ENCODE peak calls at places on chromosomes 12 and 14, in five cellular contexts. One of them, this sample, is unnamed.

GRCh38 chr12:75642226-75642625 is 130.8 kb upstream of the KRR1 start:
- DNase-seq in neural crest cell: no peak
- DNase-seq in CD4-positive, alpha-beta T cell: no peak
- DNase-seq in B cell: no peak
- DNase-seq in mucosa of descending colon: no peak
- DNase-seq in this sample: no peak

GRCh38 chr14:105503918-105504692 is 13.1 kb downstream of the TEDC1 start:
- DNase-seq in B cell: peak; percentile 28
- DNase-seq in neural crest cell: no peak
- DNase-seq in CD4-positive, alpha-beta T cell: no peak
- DNase-seq in mucosa of descending colon: peak; percentile 9
- DNase-seq in this sample: no peak

GRCh38 chr12:131499160-131499863 is 211.6 kb upstream of the SFSWAP start:
- DNase-seq in neural crest cell: no peak
- DNase-seq in B cell: no peak
- DNase-seq in CD4-positive, alpha-beta T cell: no peak
- DNase-seq in mucosa of descending colon: no peak
- DNase-seq in this sample: no peak

GRCh38 chr14:73833530-73834257 is 17.9 kb upstream of the PTGR2 start:
- DNase-seq in CD4-positive, alpha-beta T cell: no peak
- DNase-seq in B cell: no peak
- DNase-seq in neural crest cell: peak; percentile 14
- DNase-seq in mucosa of descending colon: no peak
- DNase-seq in this sample: no peak

GRCh38 chr12:103105971-103106597 is 148.6 kb downstream of the ASCL1 start:
- DNase-seq in B cell: no peak
- DNase-seq in neural crest cell: no peak
- DNase-seq in CD4-positive, alpha-beta T cell: no peak
- DNase-seq in mucosa of descending colon: no peak
- DNase-seq in this sample: peak; percentile 17

GRCh38 chr14:64409509-64409908 is 21.4 kb downstream of the MTHFD1 start:
- DNase-seq in CD4-positive, alpha-beta T cell: no peak
- DNase-seq in B cell: peak; percentile 19
- DNase-seq in mucosa of descending colon: no peak
- DNase-seq in neural crest cell: no peak
- DNase-seq in this sample: peak; percentile 36

GRCh38 chr14:50067723-50068495 is 48.5 kb downstream of the VCPKMT start:
- DNase-seq in B cell: no peak
- DNase-seq in mucosa of descending colon: no peak
- DNase-seq in CD4-positive, alpha-beta T cell: no peak
- DNase-seq in neural crest cell: no peak
- DNase-seq in this sample: no peak

GRCh38 chr12:57390174-57390573 is 40.7 kb downstream of the R3HDM2 start:
- DNase-seq in B cell: no peak
- DNase-seq in mucosa of descending colon: no peak
- DNase-seq in CD4-positive, alpha-beta T cell: no peak
- DNase-seq in neural crest cell: no peak
- DNase-seq in this sample: no peak

GRCh38 chr12:85527192-85527591 is 247.2 kb downstream of the ALX1 start:
- DNase-seq in CD4-positive, alpha-beta T cell: no peak
- DNase-seq in B cell: no peak
- DNase-seq in neural crest cell: no peak
- DNase-seq in mucosa of descending colon: no peak
- DNase-seq in this sample: peak; percentile 39

DNA sequence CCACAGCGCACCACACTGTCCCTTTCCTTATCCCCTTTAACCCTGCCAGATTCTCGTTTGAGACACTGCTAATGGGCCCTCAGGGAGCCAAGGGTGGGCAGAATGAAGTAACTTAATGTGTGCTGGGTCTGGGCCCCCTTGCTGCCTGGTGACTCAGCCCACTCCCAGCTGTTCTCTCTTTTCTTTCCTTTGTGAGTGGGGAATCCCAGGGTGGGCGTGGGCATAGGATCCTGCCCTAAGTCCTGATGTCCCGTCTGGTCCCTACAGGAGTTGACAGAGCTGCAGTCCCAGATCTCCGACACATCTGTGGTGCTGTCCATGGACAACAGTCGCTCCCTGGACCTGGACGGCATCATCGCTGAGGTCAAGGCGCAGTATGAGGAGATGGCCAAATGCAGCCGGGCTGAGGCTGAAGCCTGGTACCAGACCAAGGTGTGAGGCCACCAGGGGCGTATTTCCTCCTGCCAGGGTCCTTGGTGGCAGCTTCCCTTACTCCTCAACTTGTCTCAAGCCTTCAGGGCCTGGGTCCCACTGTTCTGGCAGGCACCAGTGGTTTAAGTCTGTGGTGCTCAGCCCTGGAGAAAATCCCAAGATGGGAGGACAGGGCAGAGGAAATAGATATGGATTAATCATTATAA is 8.3 kb downstream of the KRT7 start:
- DNase-seq in mucosa of descending colon: no peak
- DNase-seq in B cell: no peak
- DNase-seq in neural crest cell: no peak
- DNase-seq in CD4-positive, alpha-beta T cell: no peak
- DNase-seq in this sample: no peak
- TF ChIP-seq CTCF in mucosa of descending colon: no peak
- TF ChIP-seq CTCF in B cell: no peak
- TF ChIP-seq CTCF in neural crest cell: no peak
- TF ChIP-seq CTCF in CD4-positive, alpha-beta T cell: no peak
- TF ChIP-seq CTCF in this sample: no peak

GRCh38 chr12:94290353-94290752 is 142.0 kb downstream of the PLXNC1 start:
- DNase-seq in neural crest cell: no peak
- DNase-seq in CD4-positive, alpha-beta T cell: no peak
- DNase-seq in B cell: no peak
- DNase-seq in mucosa of descending colon: no peak
- DNase-seq in this sample: no peak
- TF ChIP-seq CTCF in neural crest cell: no peak
- TF ChIP-seq CTCF in CD4-positive, alpha-beta T cell: no peak
- TF ChIP-seq CTCF in B cell: no peak
- TF ChIP-seq CTCF in mucosa of descending colon: no peak
- TF ChIP-seq CTCF in this sample: no peak

GRCh38 chr14:53356361-53357150 is 203.4 kb upstream of the DDHD1 start:
- DNase-seq in CD4-positive, alpha-beta T cell: no peak
- DNase-seq in mucosa of descending colon: no peak
- DNase-seq in neural crest cell: no peak
- DNase-seq in B cell: no peak
- DNase-seq in this sample: no peak

GRCh38 chr14:53354331-53354730 is 201.2 kb upstream of the DDHD1 start:
- DNase-seq in CD4-positive, alpha-beta T cell: no peak
- DNase-seq in mucosa of descending colon: no peak
- DNase-seq in B cell: no peak
- DNase-seq in neural crest cell: no peak
- DNase-seq in this sample: no peak

GRCh38 chr14:53355581-53356112 is 202.5 kb upstream of the DDHD1 start:
- DNase-seq in neural crest cell: no peak
- DNase-seq in CD4-positive, alpha-beta T cell: no peak
- DNase-seq in B cell: no peak
- DNase-seq in mucosa of descending colon: no peak
- DNase-seq in this sample: no peak

GRCh38 chr14:53360821-53361220 is 207.7 kb upstream of the DDHD1 start:
- DNase-seq in neural crest cell: no peak
- DNase-seq in B cell: no peak
- DNase-seq in CD4-positive, alpha-beta T cell: no peak
- DNase-seq in mucosa of descending colon: no peak
- DNase-seq in this sample: no peak

GRCh38 chr14:53358166-53358565 is 205.0 kb upstream of the DDHD1 start:
- DNase-seq in mucosa of descending colon: no peak
- DNase-seq in neural crest cell: no peak
- DNase-seq in B cell: no peak
- DNase-seq in CD4-positive, alpha-beta T cell: no peak
- DNase-seq in this sample: no peak
- TF ChIP-seq CTCF in mucosa of descending colon: no peak
- TF ChIP-seq CTCF in neural crest cell: no peak
- TF ChIP-seq CTCF in B cell: no peak
- TF ChIP-seq CTCF in CD4-positive, alpha-beta T cell: no peak
- TF ChIP-seq CTCF in this sample: no peak

DNA sequence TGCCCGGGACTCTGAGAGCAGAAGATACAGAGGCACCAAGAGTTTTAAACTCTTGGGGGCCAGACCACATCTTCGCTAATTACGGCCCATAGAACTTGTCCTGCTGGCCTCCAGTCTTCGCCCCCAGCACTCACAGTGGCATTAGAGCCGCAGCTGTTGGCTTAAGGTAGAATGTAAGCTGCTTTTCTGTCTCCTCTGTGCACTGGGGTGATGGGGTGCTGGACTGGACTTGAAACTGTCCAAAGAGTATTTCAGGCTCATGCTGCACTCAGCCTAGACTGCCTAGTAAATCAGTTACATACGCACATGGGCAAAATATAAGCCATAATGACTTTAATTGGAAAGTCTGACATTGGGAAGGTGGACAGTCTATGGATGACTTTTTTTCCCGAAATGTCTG is 29.0 kb downstream of the YY1 start:
- DNase-seq in mucosa of descending colon: no peak
- DNase-seq in neural crest cell: no peak
- DNase-seq in B cell: no peak
- DNase-seq in CD4-positive, alpha-beta T cell: no peak
- DNase-seq in this sample: no peak
- TF ChIP-seq CTCF in mucosa of descending colon: no peak
- TF ChIP-seq CTCF in neural crest cell: no peak
- TF ChIP-seq CTCF in B cell: no peak
- TF ChIP-seq CTCF in CD4-positive, alpha-beta T cell: no peak
- TF ChIP-seq CTCF in this sample: no peak

This sample was measured in GM20000.